ENCODE peak calls at places on chromosomes 11 and 22, in five cellular contexts. J is adrenal gland, H is heart left ventricle, P is dorsolateral prefrontal cortex, K is AG04450. B is an unnamed sample.
A peak's percentile ranks its signal among the peaks of the same experiment; 100 is the strongest.

GRCh38 chr11:9091044-9091936 is at the start of gene SCUBE2:
- DNase-seq in H (no peak), P (no peak), J (no peak), K (no peak), B (no peak)

GRCh38 chr11:128610765-128611617 is 23.6 kb upstream of the ETS1 start:
- DNase-seq in J (no peak), H (no peak), P (no peak), K (no peak), B (no peak)

GRCh38 chr11:119878990-119879389 is 150.0 kb upstream of the NECTIN1 start:
- DNase-seq in J (no peak), K (no peak), P (no peak), H (no peak), B (no peak)

GRCh38 chr22:49752598-49753091 is 75.0 kb downstream of the BRD1 start:
- DNase-seq in J (no peak), H (no peak), K (no peak), P (no peak), B (no peak)

GRCh38 chr22:47188337-47189055 is 426.0 kb downstream of the TBC1D22A start:
- DNase-seq in K (no peak), H (peak; percentile 16), P (peak; percentile 36), J (no peak), B (no peak)

GRCh38 chr11:27618591-27618990 is 81.7 kb downstream of the BDNF start:
- DNase-seq in K (no peak), H (no peak), J (no peak), P (no peak), B (no peak)

GRCh38 chr11:22920939-22921565 is 60.8 kb upstream of the CCDC179 start:
- DNase-seq in H (no peak), J (peak; percentile 34), K (peak; percentile 46), P (no peak), B (no peak)

GRCh38 chr11:76690736-76691135 is 20.2 kb upstream of the LRRC32 start:
- DNase-seq in H (no peak), K (peak; percentile 65), J (no peak), P (no peak), B (no peak)

GRCh38 chr11:58286249-58286648 is 18.2 kb upstream of the OR10W1 start:
- DNase-seq in P (no peak), K (peak; percentile 16), J (no peak), H (no peak), B (peak; percentile 0)

GRCh38 chr11:45948341-45948740 is 25.9 kb downstream of the LARGE2 start:
- DNase-seq in P (no peak), H (no peak), J (no peak), K (no peak), B (no peak)

GRCh38 chr11:70536051-70536877 is 137.9 kb downstream of the CTTN start:
- DNase-seq in J (no peak), H (no peak), K (no peak), P (peak; percentile 22), B (no peak)

GRCh38 chr11:58024601-58025091 is 965 bp downstream of the OR9Q1 start:
- DNase-seq in P (no peak), J (peak; percentile 68), K (no peak), H (peak; percentile 89), B (peak; percentile 19)

GRCh38 chr22:20298803-20299735 is 20.8 kb downstream of the DGCR6L start:
- DNase-seq in K (peak; percentile 20), P (peak; percentile 62), J (peak; percentile 76), H (peak; percentile 87), B (no peak)

GRCh38 chr22:44550666-44551491 is 52.8 kb upstream of the RTL6 start:
- DNase-seq in H (peak; percentile 75), P (no peak), K (peak; percentile 91), J (peak; percentile 54), B (peak; percentile 23)

GRCh38 chr11:27635567-27636037 is 64.7 kb downstream of the BDNF start:
- DNase-seq in J (no peak), H (no peak), K (no peak), P (no peak), B (no peak)

GRCh38 chr11:78476066-78476465 is 58.4 kb upstream of the GAB2 start:
- DNase-seq in P (no peak), H (no peak), K (no peak), J (no peak), B (peak; percentile 39)

GRCh38 chr11:133787379-133788103 is 57.8 kb downstream of the SPATA19 start:
- DNase-seq in J (peak; percentile 10), H (peak; percentile 67), P (no peak), K (no peak), B (no peak)

GRCh38 chr22:49483281-49483905 is 344.3 kb downstream of the BRD1 start:
- DNase-seq in H (no peak), K (no peak), P (no peak), J (no peak), B (no peak)

GRCh38 chr11:130203766-130204702 is 44.5 kb downstream of the ST14 start:
- DNase-seq in H (no peak), K (no peak), J (no peak), P (peak; percentile 22), B (no peak)

GRCh38 chr11:103624708-103625623 is 411.5 kb upstream of the DDI1 start:
- DNase-seq in H (no peak), J (no peak), K (peak; percentile 84), P (no peak), B (peak; percentile 37)

DNA sequence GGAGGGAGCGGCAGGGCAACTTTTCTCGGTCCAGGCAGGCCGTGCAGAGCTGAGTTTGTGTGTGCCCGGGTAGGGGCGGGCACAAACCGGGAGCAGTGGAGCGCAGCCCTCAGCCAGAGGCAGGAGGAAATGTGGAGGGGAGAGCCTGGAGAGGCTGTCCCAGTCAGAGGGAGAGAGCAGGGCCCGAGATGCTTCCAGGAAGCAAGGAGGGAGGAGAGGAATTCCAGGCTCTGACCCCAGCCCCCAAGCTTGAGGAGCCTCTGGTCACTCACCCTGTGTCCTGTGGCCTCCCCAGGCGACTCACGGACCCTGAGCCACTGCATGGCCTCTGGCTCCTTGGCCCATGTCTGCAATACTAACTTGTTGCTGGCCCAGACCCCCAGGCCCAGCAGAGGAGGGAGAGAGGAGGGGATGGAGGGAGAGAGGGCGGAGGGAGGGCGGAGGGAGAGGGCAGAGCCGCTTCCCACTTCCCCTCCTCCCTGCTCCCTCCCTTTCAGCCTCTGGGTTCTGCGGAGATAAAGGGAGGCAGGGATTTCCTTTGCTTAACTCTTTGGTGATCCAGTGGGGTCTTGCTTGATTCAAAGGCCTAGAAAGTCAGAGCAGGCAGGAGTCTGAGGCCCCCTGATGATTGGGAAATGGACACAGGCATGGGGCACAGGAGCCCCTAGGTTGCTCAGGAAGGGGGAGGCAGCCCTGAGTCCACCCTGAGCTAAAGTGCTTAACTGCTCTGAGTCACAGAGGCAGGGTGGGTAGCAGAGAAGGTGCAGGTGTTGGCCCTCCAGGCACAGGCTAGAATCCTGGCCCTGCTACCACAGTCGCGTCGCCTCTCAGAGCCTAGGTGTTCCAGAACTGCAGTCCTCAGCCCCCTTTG is at the start of gene C1QTNF6:
- DNase-seq in K (no peak), H (peak; percentile 64), P (peak; percentile 29), J (no peak), B (no peak)
- H3K4me3 ChIP-seq in K (peak within 1 kb of the TSS; percentile 63), H (peak within 1 kb of the TSS; percentile 48), P (peak within 1 kb of the TSS; percentile 38), J (peak within 1 kb of the TSS; percentile 45), B (peak within 1 kb of the TSS; percentile 46)

DNA sequence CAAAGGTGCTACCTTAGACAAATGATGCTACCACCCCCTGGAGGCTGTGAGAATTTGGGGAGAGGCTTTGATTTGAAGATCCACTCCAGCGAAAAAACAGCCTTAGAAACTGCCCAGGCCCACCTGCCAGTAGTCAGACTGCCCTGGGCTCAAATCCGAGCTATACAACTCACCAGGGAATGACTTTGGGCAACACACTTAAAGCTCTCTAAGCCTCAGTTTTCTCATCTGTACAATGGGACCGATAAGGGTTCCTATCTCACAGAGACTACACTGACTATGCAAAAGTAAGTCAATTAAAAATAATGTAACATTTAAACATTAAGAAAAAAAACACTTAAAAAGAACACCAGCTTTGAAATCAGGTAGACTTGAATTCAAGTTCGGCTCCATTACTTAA is 19.9 kb downstream of the VWCE start:
- DNase-seq in K (no peak), P (no peak), H (no peak), J (no peak), B (no peak)
- TF ChIP-seq CTCF in K (no peak), P (no peak), H (no peak), J (no peak), B (no peak)

DNA sequence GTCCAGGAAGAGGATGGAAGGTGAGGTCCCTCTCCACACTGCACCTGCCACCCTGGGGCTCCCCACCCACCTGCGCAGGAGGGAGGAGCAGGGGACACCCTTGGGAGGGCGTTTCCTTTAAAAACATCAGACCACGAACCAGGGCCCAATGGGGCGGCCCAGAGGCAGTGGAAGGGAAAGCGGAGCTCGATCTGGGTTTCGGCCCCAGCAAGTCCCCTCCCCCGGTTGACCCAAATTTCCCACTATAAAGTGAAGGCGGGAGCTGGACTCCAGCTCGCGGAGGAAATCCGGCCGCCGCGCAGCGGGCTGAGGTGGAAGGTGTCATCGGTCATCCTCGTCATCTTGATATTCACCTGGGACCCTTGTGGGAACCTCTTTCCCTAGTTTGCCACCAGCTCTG is 99.3 kb downstream of the WNT7B start:
- DNase-seq in P (peak; percentile 18), J (no peak), H (no peak), K (no peak), B (no peak)
- H3K4me3 ChIP-seq in P (no peak overlapping the region), J (no peak overlapping the region), H (no peak overlapping the region), K (no peak overlapping the region), B (no peak overlapping the region)

DNA sequence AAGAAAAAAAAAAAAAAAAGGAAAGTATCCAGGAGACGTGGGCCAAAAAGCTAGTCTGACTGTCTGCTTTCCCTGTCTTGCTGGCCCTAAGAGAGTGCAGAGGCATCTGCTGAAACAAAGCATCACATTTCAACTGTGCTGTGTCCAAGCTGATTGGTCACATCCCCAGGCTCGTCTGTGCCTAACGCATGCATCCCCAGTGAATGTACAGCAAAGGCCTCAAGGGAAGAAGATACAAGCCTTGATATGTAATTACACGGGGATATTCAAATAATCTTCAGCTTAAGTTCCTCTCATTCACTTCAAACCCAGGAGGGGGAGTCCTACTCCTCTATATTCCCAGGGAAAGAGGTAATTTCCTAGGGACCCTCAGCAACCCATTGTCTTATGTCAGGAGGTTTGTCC is 5.4 kb upstream of the SORL1 start:
- DNase-seq in K (peak; percentile 33), J (no peak), P (no peak), H (no peak), B (no peak)
- TF ChIP-seq CTCF in K (peak; percentile 26), J (no peak), P (peak; percentile 30), H (no peak), B (peak; percentile 43)

DNA sequence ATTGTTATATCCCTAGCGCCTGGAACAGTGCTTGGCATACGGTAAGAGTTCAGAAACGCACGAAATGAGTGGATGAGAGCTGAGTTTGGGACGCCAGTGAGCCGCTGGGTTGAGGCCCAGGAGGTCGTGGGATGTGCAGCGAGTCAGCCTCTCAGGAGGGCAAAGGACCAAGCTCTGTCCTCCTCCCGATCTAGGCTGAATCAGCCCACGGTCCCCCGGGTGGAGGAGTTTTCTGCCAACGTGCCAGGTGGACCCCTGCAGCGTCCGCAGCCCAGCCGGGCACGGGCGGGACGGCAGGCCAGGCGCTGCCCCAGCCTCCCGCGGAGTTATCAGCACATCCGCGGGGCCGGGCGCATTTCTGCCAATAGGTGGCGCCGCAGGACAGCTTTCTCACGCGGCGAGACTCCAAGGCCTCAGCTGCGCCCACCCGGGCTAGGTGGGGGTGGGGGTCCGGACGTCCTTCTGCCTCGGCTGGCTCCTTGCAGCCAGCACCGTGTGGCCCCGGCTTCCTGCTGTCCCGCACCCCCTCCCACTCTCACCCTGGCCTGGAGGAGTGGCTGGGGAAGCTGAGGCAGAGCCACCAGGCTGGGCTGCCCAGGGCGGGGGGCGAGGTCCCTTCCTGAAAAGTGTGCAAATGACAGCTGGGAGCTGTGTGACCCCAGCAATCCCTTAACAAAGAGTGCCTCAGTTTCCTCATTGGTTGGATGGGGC is 2.2 kb upstream of the RPS19BP1 start:
- DNase-seq in J (peak; percentile 75), K (no peak), H (peak; percentile 84), P (peak; percentile 80), B (no peak)
- H3K4me3 ChIP-seq in J (no peak overlapping the region), K (no peak overlapping the region), H (no peak overlapping the region), P (peak overlapping the region; percentile 41), B (no peak overlapping the region)